ENCODE peak calls at places on chromosomes 7 and 10, in five cellular contexts. D is mesendoderm, B is H9, R is mesenchymal stem cell, Y is IMR-90. S is an unnamed sample.

GRCh38 chr7:90688826-90689225 is 92.7 kb downstream of the CDK14 start:
- DNase-seq in R (no peak), Y (no peak), B (no peak), D (no peak), S (no peak)

GRCh38 chr7:155191901-155192478 is 105.7 kb upstream of the INSIG1 start:
- DNase-seq in D (no peak), B (no peak), R (no peak), Y (no peak), S (no peak)

GRCh38 chr7:73439305-73439704 is 5.7 kb downstream of the FZD9 start:
- DNase-seq in R (no peak), B (no peak), Y (no peak), D (no peak), S (no peak)

GRCh38 chr7:93720106-93720505 is 145.6 kb upstream of the CALCR start:
- DNase-seq in Y (no peak), R (no peak), D (no peak), B (no peak), S (no peak)

GRCh38 chr10:43225787-43226153 is 41.1 kb downstream of the RASGEF1A start:
- DNase-seq in Y (no peak), R (no peak), D (no peak), B (no peak), S (no peak)

GRCh38 chr10:4397337-4397736 is 428.7 kb upstream of the AKR1E2 start:
- DNase-seq in D (no peak), R (no peak), B (no peak), Y (no peak), S (no peak)

GRCh38 chr7:44994877-44995554 is 5.0 kb upstream of the CCM2 start:
- DNase-seq in R (no peak), D (no peak), B (no peak), Y (no peak), S (no peak)

GRCh38 chr7:39908973-39909372 is 41.1 kb upstream of the CDK13 start:
- DNase-seq in Y (no peak), B (no peak), D (no peak), R (no peak), S (no peak)

GRCh38 chr10:30970760-30971460 is 60.8 kb downstream of the ZNF438 start:
- DNase-seq in B (no peak), R (no peak), D (no peak), Y (peak), S (no peak)

GRCh38 chr7:142788303-142789286 is 17.8 kb downstream of the PRSS2 start:
- DNase-seq in Y (no peak), R (no peak), B (no peak), D (no peak), S (no peak)
- H3K18ac ChIP-seq in Y (no peak), R (no peak), B (no peak), D (no peak), S (peak)

GRCh38 chr7:139358541-139359365 is 941 bp upstream of the LUC7L2 start:
- DNase-seq in B (no peak), D (peak), R (peak), Y (peak), S (no peak)

GRCh38 chr7:139360948-139361307 is 1.2 kb downstream of the LUC7L2 start:
- DNase-seq in B (no peak), D (no peak), R (no peak), Y (no peak), S (no peak)

GRCh38 chr7:139360210-139360947 is 685 bp downstream of the LUC7L2 start:
- DNase-seq in R (peak), D (peak), Y (peak), B (peak), S (peak)

GRCh38 chr7:139361523-139361922 is 1.8 kb downstream of the LUC7L2 start:
- DNase-seq in D (peak), B (no peak), Y (no peak), R (no peak), S (no peak)

DNA sequence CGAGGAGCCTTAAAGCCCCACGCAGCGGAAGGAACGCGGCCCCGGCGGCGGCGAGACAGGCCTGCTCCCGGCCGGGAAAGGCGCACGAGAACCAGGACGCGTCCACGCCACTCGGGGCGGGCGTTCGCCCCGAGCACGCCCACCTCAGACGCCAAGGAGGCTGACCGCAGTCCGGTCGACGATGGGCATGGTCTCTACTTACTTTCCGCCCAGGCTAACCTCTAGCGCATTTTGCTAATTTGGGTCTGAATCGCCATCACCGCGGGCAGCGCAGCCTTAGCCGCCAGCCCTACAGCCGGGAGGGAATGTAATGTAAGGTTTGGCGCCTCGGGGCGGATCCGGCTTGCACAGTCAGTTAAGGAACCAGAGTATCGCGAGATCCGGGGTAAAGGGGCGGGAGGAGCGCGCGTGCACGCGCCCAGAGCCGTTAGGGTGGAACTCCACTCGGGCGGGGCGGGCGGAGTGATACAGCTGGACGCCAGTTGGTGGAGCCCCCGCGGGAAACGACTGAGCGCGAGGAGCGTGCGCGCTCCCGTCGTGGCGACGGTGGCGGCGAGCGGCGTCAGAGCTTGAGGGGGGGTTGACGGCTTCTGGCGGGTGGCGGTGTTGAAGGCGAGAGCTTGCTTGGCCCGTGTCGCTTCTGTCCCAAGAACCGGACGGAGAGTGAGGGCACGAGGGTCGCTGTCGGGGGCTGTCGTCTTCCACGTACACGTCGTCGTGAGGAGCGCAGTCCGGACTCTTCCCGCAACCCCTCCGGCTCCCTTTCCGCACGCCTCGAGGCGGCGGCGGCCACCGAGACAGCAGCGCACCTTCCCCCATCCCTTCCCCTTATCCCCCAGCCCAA is at the start of gene LUC7L2:
- DNase-seq in Y (peak), D (peak), B (peak), R (peak), S (peak)
- H3K18ac ChIP-seq in Y (peak), D (peak), B (peak), R (peak), S (peak)

DNA sequence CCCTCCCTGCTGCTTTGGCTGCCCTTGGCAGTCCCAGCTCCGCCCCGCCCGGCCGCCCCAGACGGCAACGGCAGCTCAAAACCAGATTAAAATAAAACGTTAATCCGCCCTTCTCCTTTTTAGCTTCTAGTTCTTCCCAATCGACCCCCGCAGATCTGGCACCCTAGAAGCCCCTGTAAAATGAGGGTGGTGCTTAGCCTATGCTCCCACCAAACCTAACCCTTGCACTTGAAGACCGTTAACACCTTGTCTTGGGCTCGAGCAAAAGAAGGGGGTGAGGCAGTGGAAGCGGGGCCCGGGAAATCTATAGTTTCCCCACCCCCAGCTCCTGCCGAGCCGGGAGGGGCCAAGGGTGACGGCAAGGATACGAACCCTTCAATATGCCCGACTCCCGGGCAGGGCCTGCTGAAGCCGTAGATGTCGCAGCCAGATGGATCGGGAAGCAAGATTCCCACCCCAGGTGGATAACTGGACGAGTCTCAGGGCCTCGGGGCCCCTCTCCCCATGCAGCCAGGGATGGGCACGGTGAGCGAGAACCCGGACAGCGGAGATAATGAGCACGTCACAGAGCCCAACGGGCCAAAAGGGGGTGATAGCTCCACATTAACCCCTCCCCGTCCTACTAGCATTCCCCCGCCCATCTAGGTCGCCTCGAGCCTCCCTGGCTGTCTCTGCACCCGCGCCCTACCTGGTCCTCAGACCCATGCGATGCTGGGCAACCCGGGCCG is 169.8 kb downstream of the NRF1 start:
- DNase-seq in Y (no peak), D (no peak), B (no peak), R (no peak), S (peak)
- H3K18ac ChIP-seq in Y (no peak), D (no peak), B (no peak), R (no peak), S (peak)

DNA sequence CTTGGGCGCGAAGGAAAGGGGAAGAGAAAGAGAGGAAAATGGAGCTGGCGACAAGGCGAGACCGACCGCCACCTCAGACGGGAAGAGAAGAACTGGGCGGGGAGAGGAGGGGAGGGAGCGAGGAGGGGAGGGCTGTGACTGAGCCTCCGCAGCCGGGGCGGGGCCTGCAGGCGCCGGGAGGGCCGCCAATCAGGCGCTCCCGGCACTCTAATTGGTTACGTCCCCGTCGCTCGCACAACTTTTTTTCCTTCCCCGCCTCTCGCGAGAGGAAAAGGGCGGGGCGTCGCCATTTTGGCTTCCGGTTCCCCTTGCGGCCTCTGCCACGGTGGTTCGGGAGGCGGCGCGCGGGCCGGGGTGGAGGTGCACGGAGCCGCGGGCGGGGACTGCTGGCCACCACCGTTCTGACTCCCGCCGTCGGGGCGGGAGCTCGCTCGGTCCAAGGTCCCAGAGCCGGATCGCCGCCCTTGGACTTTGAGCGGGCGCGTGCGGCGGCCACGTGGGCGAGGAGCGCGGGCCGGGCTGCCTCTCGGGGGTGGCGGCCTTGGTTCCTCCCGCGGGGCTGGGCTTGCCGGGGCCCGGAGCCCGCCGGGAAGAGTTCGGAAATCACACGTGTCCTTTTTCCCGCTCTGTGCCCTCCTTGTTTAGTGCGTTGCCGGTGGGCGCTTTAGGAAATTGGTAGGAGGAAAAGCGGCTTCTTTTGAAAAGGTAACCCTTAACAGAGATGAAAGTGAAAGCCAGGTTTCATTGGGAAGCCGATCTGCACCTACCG is at the start of gene GDI2:
- DNase-seq in B (peak), R (peak), Y (peak), D (peak), S (peak)
- H3K18ac ChIP-seq in B (peak), R (peak), Y (peak), D (peak), S (peak)

GRCh38 chr10:96130326-96130758 is 245 bp downstream of the ZNF518A start:
- DNase-seq in D (peak), B (peak), Y (peak), R (peak), S (no peak)
- H3K18ac ChIP-seq in D (peak), B (peak), Y (peak), R (peak), S (peak)

GRCh38 chr7:55568613-55569268 is 3.6 kb downstream of the VOPP1 start:
- DNase-seq in Y (peak), B (peak), R (peak), D (no peak), S (no peak)
- H3K18ac ChIP-seq in Y (no peak), B (no peak), R (peak), D (no peak), S (no peak)

S was measured in neuronal stem cell.